ENCODE peak calls at places on chromosomes 6 and 20, in seven cellular contexts. Z, K, I, O, H, L and W are unnamed samples.

GRCh38 chr20:63611646-63612045 is 15.3 kb downstream of the GMEB2 start:
- DNase-seq in Z (no peak), K (no peak), I (no peak), O (no peak), H (no peak), L (no peak), W (no peak)

GRCh38 chr20:36086767-36087166 is 67.8 kb upstream of the EPB41L1 start:
- DNase-seq in Z (peak; percentile 52), K (no peak), I (peak; percentile 74), O (no peak), H (no peak), L (no peak), W (no peak)

GRCh38 chr6:45531999-45532605 is 154.4 kb upstream of the SUPT3H start:
- DNase-seq in Z (no peak), K (no peak), I (no peak), O (no peak), H (no peak), L (no peak), W (no peak)

GRCh38 chr6:163328411-163328810 is 86.1 kb upstream of the QKI start:
- DNase-seq in Z (no peak), K (no peak), I (no peak), O (no peak), H (no peak), L (no peak), W (no peak)

GRCh38 chr6:119308048-119308570 is 41.5 kb downstream of the MAN1A1 start:
- DNase-seq in Z (peak; percentile 34), K (peak; percentile 83), I (peak; percentile 51), O (no peak), H (no peak), L (no peak), W (no peak)

GRCh38 chr6:27624672-27625262 is 151.9 kb upstream of the ZNF184 start:
- DNase-seq in Z (no peak), K (no peak), I (no peak), O (no peak), H (no peak), L (no peak), W (no peak)

GRCh38 chr20:25389858-25390537 is 637 bp downstream of the ABHD12 start:
- DNase-seq in Z (peak; percentile 67), K (no peak), I (no peak), O (peak; percentile 82), H (no peak), L (no peak), W (no peak)

GRCh38 chr20:45433316-45433715 is 17.4 kb downstream of the PIGT start:
- DNase-seq in Z (no peak), K (no peak), I (no peak), O (no peak), H (no peak), L (no peak), W (peak; percentile 39)

GRCh38 chr6:6775074-6775473 is 186.6 kb downstream of the LY86 start:
- DNase-seq in Z (no peak), K (no peak), I (no peak), O (no peak), H (no peak), L (no peak), W (no peak)

GRCh38 chr6:16392010-16392409 is 153.6 kb downstream of the GMPR start:
- DNase-seq in Z (no peak), K (no peak), I (no peak), O (no peak), H (no peak), L (no peak), W (no peak)

GRCh38 chr20:47280228-47280627 is 76.3 kb downstream of the ZMYND8 start:
- DNase-seq in Z (no peak), K (no peak), I (no peak), O (no peak), H (no peak), L (no peak), W (no peak)

GRCh38 chr6:148251286-148251685 is 91.4 kb upstream of the SASH1 start:
- DNase-seq in Z (no peak), K (peak; percentile 37), I (no peak), O (no peak), H (no peak), L (no peak), W (no peak)

GRCh38 chr6:89282749-89283148 is 32.4 kb downstream of the GABRR2 start:
- DNase-seq in Z (no peak), K (no peak), I (no peak), O (no peak), H (no peak), L (no peak), W (no peak)

GRCh38 chr20:17648782-17649730 is 33.0 kb downstream of the RRBP1 start:
- DNase-seq in Z (peak; percentile 27), K (no peak), I (no peak), O (peak; percentile 53), H (no peak), L (peak; percentile 5), W (no peak)

GRCh38 chr6:109991307-109992101 is 13.4 kb downstream of the GPR6 start:
- DNase-seq in Z (no peak), K (no peak), I (no peak), O (no peak), H (no peak), L (no peak), W (no peak)

GRCh38 chr20:17369506-17369905 is 142.7 kb downstream of the PCSK2 start:
- DNase-seq in Z (no peak), K (no peak), I (no peak), O (no peak), H (no peak), L (no peak), W (no peak)

GRCh38 chr6:169794317-169795055 is 43.1 kb downstream of the ERMARD start:
- DNase-seq in Z (no peak), K (no peak), I (no peak), O (no peak), H (no peak), L (no peak), W (no peak)

GRCh38 chr6:152054441-152054840 is 247.0 kb downstream of the ESR1 start:
- DNase-seq in Z (no peak), K (peak; percentile 43), I (peak; percentile 21), O (no peak), H (no peak), L (no peak), W (no peak)

GRCh38 chr6:170082531-170083187 is 208.2 kb downstream of the DLL1 start:
- DNase-seq in Z (no peak), K (no peak), I (no peak), O (no peak), H (no peak), L (no peak), W (no peak)

GRCh38 chr6:169792306-169793015 is 41.0 kb downstream of the ERMARD start:
- DNase-seq in Z (no peak), K (no peak), I (no peak), O (no peak), H (no peak), L (no peak), W (no peak)

GRCh38 chr6:56143796-56144195 is 103.6 kb downstream of the COL21A1 start:
- DNase-seq in Z (no peak), K (no peak), I (no peak), O (no peak), H (no peak), L (no peak), W (no peak)

GRCh38 chr6:163579880-163580295 is 165.4 kb downstream of the QKI start:
- DNase-seq in Z (no peak), K (no peak), I (no peak), O (no peak), H (no peak), L (no peak), W (peak; percentile 5)

DNA sequence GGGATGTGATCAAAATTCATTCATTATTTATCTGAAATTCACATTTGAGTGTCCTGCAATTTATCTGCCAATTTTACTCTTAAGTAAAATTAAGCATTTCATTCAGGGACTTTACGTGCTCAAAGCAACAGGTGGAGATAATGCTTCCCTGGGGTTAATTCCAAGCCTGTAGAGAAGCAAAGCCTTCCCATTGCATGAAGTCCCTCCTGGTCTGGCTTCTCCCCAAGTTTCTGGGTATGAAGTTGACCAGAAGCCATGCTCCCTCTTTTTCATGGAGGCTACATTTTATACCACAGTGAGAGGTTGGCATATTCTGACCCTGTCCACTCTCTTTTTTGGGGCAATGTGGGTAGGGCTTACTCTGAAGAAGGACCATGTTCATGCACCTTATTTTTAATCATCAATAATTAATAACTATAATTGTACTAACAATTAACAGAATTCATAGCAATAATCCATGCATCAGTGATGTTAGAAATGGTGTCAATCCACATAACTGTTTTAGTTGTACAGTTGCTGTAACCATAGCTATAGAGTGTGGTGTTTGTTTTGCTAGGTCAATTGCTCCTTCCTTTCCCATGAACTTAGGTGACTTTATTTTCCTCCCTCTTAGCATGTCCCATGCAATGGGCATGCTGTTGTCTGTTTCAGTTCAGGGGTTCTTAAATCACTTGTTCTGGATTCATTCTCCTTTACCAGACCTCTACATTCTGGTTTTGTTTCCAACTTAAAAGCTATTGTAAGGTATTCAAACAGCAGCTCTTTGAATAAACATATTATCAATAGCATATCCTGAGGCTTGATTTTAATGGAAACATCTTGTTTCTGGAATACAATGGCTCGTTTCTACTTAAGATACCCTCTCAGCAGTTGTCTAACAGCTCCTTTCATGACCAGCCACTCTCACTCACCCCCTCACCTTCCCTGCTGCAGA is 1.5 kb downstream of the LAMA4 start:
- DNase-seq in Z (no peak), K (no peak), I (no peak), O (no peak), H (no peak), L (no peak), W (no peak)
- TF ChIP-seq YY1 in Z (no peak), K (no peak), I (no peak), O (no peak), H (no peak), L (no peak), W (no peak)

DNA sequence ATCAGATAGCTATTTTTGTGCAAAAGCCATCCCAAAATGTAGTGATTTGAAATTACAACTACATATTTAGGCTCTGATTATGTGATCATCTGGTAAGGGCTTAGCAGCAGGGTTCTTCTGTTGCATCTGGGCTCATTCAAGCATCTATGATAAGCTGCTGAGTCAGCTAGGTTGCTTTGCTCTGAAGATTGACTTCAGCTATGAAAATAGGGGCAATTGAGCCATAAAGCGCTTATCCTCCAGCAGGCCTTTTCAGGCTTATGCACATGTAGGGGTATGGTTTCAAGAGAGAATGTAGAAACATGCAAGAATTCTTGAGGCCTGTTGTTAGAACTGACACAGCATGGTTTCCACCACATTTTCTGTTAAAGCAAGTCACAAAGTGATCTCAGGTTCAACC is 114.1 kb downstream of the PLCB1 start:
- DNase-seq in Z (no peak), K (no peak), I (no peak), O (no peak), H (no peak), L (no peak), W (no peak)
- H3K4me3 ChIP-seq in Z (no peak overlapping the region), K (no peak overlapping the region), I (no peak overlapping the region), O (no peak overlapping the region), H (no peak overlapping the region), L (no peak overlapping the region), W (no peak overlapping the region)

GRCh38 chr20:6768228-6769185 is 1.0 kb downstream of the BMP2 start:
- DNase-seq in Z (no peak), K (no peak), I (no peak), O (peak; percentile 44), H (no peak), L (no peak), W (no peak)
- H3K9ac ChIP-seq in Z (no peak overlapping the region), K (no peak overlapping the region), I (no peak overlapping the region), O (no peak overlapping the region), H (no peak overlapping the region), L (no peak overlapping the region), W (peak overlapping the region; percentile 72)

DNA sequence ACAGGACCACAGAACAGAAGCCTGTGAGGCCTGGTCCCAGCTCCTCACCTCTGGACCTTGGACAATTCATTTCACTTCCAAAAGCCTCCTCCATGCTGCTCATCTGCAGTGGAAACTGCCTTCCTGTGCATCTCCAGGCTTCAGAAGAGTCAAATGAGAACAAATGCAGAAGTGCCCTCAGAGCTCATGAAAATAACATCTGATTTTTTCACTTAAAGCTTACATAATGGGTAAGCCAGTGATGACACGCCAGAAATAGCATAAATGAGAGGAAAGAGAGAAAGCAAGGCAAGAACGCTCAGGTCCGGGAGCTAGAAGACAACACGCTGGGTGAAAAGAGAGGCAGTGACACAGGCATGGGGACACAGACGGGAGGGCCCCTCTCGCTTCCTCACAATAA is 7.9 kb downstream of the CNKSR3 start:
- DNase-seq in Z (no peak), K (no peak), I (no peak), O (no peak), H (no peak), L (no peak), W (no peak)
- TF ChIP-seq YY1 in Z (no peak), K (no peak), I (no peak), O (no peak), H (no peak), L (no peak), W (no peak)